ENCODE peak calls at places on chromosome 16, in four cellular contexts. W is body of pancreas, U is Panc1, Y is tibial artery. C is an unnamed sample.

GRCh38 chr16:65122974-65123845 is 1.3 kb upstream of the CDH11 start:
- DNase-seq in W (no peak), U (no peak), Y (peak), C (peak)

GRCh38 chr16:31131841-31132271 is 3.7 kb downstream of the PRSS8 start:
- DNase-seq in W (no peak), U (no peak), Y (no peak), C (no peak)

GRCh38 chr16:84434800-84435199 is 66.5 kb downstream of the ATP2C2 start:
- DNase-seq in W (no peak), U (no peak), Y (no peak), C (no peak)

GRCh38 chr16:9088848-9089247 is 2.6 kb upstream of the HAPSTR1 start:
- DNase-seq in W (no peak), U (no peak), Y (no peak), C (no peak)

GRCh38 chr16:12426122-12426521 is 377.6 kb downstream of the CPPED1 start:
- DNase-seq in W (peak), U (no peak), Y (no peak), C (no peak)

GRCh38 chr16:78773316-78773715 is 673.9 kb downstream of the WWOX start:
- DNase-seq in W (no peak), U (no peak), Y (no peak), C (no peak)

GRCh38 chr16:75092777-75093176 is 23.8 kb downstream of the LDHD start:
- DNase-seq in W (peak), U (no peak), Y (no peak), C (no peak)

GRCh38 chr16:58490100-58490499 is 9.8 kb upstream of the NDRG4 start:
- DNase-seq in W (no peak), U (no peak), Y (no peak), C (no peak)

GRCh38 chr16:5044011-5044540 is 10.3 kb upstream of the NAGPA start:
- DNase-seq in W (no peak), U (no peak), Y (no peak), C (no peak)

GRCh38 chr16:70682239-70683145 is 3.4 kb downstream of the MTSS2 start:
- DNase-seq in W (no peak), U (no peak), Y (no peak), C (no peak)

GRCh38 chr16:22973451-22973991 is 159.6 kb downstream of the HS3ST2 start:
- DNase-seq in W (no peak), U (no peak), Y (no peak), C (no peak)

GRCh38 chr16:70651524-70651923 is 5.2 kb downstream of the IL34 start:
- DNase-seq in W (no peak), U (no peak), Y (no peak), C (no peak)

GRCh38 chr16:80200079-80200478 is 340.7 kb upstream of the DYNLRB2 start:
- DNase-seq in W (no peak), U (no peak), Y (no peak), C (no peak)

GRCh38 chr16:87492241-87492635 is 586 bp downstream of the ZCCHC14 start:
- DNase-seq in W (no peak), U (no peak), Y (no peak), C (no peak)

GRCh38 chr16:84514295-84514873 is 9.9 kb upstream of the MEAK7 start:
- DNase-seq in W (no peak), U (no peak), Y (no peak), C (no peak)

GRCh38 chr16:78045865-78046581 is 23.7 kb downstream of the CLEC3A start:
- DNase-seq in W (peak), U (no peak), Y (peak), C (peak)

GRCh38 chr16:59886021-59886420 is 1151.9 kb upstream of the GOT2 start:
- DNase-seq in W (peak), U (no peak), Y (no peak), C (no peak)

GRCh38 chr16:81231014-81231413 is 7.5 kb upstream of the BCO1 start:
- DNase-seq in W (no peak), U (no peak), Y (no peak), C (no peak)

GRCh38 chr16:78100162-78100467 is 661 bp downstream of the WWOX start:
- DNase-seq in W (no peak), U (no peak), Y (no peak), C (no peak)

GRCh38 chr16:51549836-51550235 is 398.8 kb upstream of the SALL1 start:
- DNase-seq in W (no peak), U (no peak), Y (no peak), C (no peak)

GRCh38 chr16:86942469-86943175 is 364.3 kb downstream of the FOXL1 start:
- DNase-seq in W (no peak), U (no peak), Y (no peak), C (no peak)

GRCh38 chr16:57803413-57803990 is 1.2 kb upstream of the KIFC3 start:
- DNase-seq in W (no peak), U (no peak), Y (no peak), C (peak)

GRCh38 chr16:81720973-81721907 is 57.9 kb upstream of the PLCG2 start:
- DNase-seq in W (no peak), U (no peak), Y (no peak), C (no peak)

GRCh38 chr16:83675136-83675535 is 132.6 kb upstream of the HSBP1 start:
- DNase-seq in W (no peak), U (no peak), Y (no peak), C (no peak)

GRCh38 chr16:78780808-78781207 is 681.4 kb downstream of the WWOX start:
- DNase-seq in W (no peak), U (no peak), Y (no peak), C (no peak)

GRCh38 chr16:88591577-88592021 is 21.4 kb downstream of the ZC3H18 start:
- DNase-seq in W (peak), U (no peak), Y (peak), C (peak)

GRCh38 chr16:13961099-13961811 is 41.3 kb downstream of the ERCC4 start:
- DNase-seq in W (no peak), U (no peak), Y (no peak), C (no peak)

GRCh38 chr16:88811850-88812736 is at the start of gene APRT:
- DNase-seq in W (peak), U (peak), Y (peak), C (peak)

GRCh38 chr16:75246504-75247205 is 4.8 kb downstream of the BCAR1 start:
- DNase-seq in W (no peak), U (no peak), Y (no peak), C (no peak)

GRCh38 chr16:77833906-77834599 is 45.7 kb downstream of the VAT1L start:
- DNase-seq in W (no peak), U (no peak), Y (no peak), C (no peak)

GRCh38 chr16:83648347-83648746 is 159.4 kb upstream of the HSBP1 start:
- DNase-seq in W (no peak), U (no peak), Y (no peak), C (no peak)

GRCh38 chr16:787978-788398 is at the start of gene RPUSD1:
- DNase-seq in W (no peak), U (no peak), Y (no peak), C (no peak)

GRCh38 chr16:71626858-71627213 is 852 bp downstream of the MARVELD3 start:
- DNase-seq in W (peak), U (no peak), Y (peak), C (no peak)

GRCh38 chr16:80570106-80570478 is 29.3 kb downstream of the DYNLRB2 start:
- DNase-seq in W (no peak), U (no peak), Y (no peak), C (no peak)

DNA sequence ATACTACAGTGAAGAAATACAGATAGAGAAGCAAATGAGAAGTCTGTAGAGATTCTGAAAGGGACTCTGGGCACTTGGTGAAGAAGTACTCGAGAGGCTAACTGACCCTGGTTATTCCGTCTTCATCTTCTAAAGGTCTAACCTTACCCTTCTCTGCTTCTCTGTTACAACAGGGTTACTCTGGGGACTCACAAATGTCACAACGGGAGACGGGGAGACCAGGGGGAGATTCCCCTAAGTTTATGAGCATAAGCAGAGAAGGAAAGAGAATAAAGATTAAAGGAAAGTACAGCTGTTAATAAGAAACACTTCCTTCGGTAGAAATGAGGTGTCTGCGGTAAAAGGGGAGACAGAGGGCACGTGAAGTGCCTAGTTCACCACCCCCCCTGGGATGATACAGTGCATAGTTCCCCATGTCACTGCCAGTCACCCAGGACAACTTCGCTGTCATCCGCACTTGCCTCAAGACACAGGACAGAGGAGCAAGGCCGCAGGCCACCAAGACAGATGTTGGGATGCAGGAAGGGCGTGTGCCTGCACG is 75.2 kb upstream of the TRAP1 start:
- DNase-seq in W (no peak), U (no peak), Y (no peak), C (no peak)
- H3K27ac ChIP-seq in W (no peak), U (no peak), Y (peak), C (no peak)

GRCh38 chr16:21554795-21555585 is 44.4 kb upstream of the METTL9 start:
- DNase-seq in W (peak), U (peak), Y (peak), C (peak)
- H3K27ac ChIP-seq in W (no peak), U (no peak), Y (no peak), C (no peak)

DNA sequence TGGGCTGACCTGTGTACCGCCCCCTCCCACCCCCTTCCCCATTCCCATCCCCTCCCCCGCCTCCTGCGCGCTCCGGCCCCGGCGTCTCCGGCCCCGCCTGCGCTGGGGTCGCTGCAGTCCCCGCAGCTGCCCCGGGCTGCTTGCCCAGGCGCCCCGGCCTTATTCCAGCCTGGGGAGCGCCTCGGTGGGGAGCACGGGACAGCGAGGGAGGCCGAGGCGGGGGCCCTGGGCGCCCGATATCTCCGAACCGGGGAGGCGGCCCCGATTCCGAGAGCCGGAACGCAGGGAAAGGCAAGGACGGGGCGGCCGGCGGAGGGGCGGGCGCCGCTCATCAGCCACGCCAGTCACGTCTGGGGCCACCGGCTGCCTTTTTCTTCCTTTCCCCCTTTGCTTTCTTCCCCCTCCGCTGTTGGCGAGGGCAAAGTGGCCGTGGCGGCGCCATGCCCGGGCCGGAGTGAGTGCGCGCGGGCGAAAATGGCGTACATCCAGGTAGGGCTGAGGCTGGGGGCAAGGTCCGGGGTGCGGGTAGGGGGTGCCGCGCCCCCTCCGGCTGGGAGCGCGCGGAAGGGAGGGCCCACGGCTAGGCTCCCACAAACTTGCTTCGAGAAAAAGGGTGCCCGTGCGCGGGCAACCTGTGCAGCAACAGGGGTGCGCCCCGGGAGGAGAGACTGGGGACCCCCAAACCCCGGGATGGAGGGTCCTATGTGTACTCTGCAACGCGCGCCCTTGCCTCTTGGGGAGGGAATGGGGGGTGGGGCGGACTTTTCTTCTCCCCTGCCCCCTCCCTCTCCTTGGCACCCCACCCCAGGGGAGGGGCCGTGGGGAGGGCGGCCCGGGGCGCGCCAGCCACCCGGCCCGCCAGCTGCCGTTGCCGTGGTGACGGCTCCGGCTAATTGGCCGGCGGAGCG is at the start of gene SYT17:
- DNase-seq in W (no peak), U (no peak), Y (no peak), C (peak)
- H3K27ac ChIP-seq in W (no peak), U (no peak), Y (no peak), C (peak)

GRCh38 chr16:10566613-10567012 is 13.8 kb downstream of the EMP2 start:
- DNase-seq in W (no peak), U (no peak), Y (no peak), C (no peak)

GRCh38 chr16:10562361-10562899 is 18.0 kb downstream of the EMP2 start:
- DNase-seq in W (no peak), U (no peak), Y (no peak), C (no peak)

GRCh38 chr16:10561425-10561824 is 19.0 kb downstream of the EMP2 start:
- DNase-seq in W (no peak), U (no peak), Y (no peak), C (no peak)

GRCh38 chr16:10564591-10564990 is 15.8 kb downstream of the EMP2 start:
- DNase-seq in W (no peak), U (no peak), Y (no peak), C (no peak)

GRCh38 chr16:10565167-10565566 is 15.2 kb downstream of the EMP2 start:
- DNase-seq in W (no peak), U (no peak), Y (no peak), C (no peak)
- H3K27ac ChIP-seq in W (no peak), U (no peak), Y (peak), C (no peak)

GRCh38 chr16:30085247-30085646 is 6.5 kb downstream of the TBX6 start:
- DNase-seq in W (no peak), U (no peak), Y (no peak), C (no peak)
- H3K27ac ChIP-seq in W (peak), U (no peak), Y (peak), C (no peak)

DNA sequence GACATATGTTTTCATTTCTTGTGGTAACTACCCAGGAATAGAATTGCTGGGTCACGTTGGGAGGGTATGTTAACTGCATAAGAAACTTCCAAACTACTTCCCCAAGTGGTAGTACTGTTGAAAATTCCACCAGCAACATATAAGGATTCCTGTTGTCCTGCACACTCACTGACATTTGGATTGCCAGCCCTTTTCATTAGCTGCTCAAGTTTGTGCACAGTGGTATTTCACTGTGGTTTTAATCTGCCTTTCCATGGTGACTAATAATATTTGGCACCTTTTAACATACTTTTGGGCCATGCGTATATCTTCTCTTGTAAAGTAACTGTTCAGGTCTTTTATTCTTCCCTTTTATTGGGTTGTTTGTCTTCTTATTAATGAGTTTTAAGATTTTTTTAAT is 103.3 kb downstream of the GNAO1 start:
- DNase-seq in W (no peak), U (no peak), Y (no peak), C (no peak)
- H3K27ac ChIP-seq in W (no peak), U (no peak), Y (peak), C (peak)

GRCh38 chr16:68645494-68646388 is 631 bp downstream of the CDH3 start:
- DNase-seq in W (no peak), U (no peak), Y (no peak), C (no peak)
- H3K27ac ChIP-seq in W (no peak), U (no peak), Y (no peak), C (no peak)

DNA sequence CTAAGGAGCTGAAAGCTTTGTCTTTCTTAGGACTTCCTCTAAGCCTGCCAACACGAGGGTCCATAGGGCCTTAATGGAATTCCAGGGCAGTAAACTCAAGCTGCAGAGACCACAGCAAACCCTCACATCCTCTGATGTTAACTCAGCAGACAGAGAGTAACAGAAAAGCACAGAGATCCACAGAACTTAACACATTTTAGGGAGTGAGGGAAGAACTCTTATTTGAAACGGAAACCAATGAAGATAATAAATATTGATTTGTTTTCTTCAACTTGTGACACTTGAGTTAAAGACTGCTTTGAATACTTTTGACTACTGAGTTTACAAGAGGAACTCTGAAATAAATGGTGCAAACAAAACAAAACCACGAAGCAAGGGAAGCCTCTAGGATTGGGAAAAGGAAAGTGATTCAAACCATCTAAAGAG is 9.4 kb downstream of the DYNC1LI2 start:
- DNase-seq in W (no peak), U (no peak), Y (no peak), C (no peak)
- H3K27ac ChIP-seq in W (peak), U (peak), Y (peak), C (peak)

DNA sequence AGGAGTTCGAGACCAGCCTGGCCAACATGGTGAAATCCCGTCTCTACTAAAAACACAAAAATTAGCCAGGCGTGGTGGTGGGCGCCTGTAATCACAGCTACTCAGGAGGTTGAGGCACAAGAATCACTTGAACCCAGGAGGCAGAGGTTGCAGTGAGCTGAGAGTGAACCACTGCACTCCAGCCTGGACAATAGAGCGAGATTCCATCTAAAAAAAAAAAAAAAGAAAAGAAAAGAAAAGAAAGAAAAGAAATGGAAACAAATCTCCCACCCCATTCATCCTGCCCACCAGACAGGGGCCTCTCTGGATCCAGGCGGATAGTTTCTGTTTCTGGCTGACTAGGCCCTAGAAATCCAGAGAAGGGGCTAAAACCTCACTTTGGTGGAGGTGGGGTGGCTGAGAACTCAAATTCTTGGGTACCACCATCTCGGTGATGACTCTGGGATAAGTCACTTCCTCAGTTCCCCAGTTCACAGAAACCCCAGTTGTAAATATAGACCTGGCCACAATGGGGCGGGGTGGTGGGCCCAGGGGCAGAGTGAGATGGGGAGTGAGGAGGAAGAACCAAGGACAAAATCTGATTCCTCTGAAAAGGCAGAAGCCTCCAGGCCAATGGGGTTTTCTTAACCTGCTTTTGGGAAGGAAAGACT is 22.2 kb downstream of the SOCS1 start:
- DNase-seq in W (no peak), U (no peak), Y (no peak), C (no peak)
- H3K27ac ChIP-seq in W (no peak), U (no peak), Y (no peak), C (no peak)